ENCODE peak calls at places on chromosomes 11 and 22, in nine cellular contexts. One of them, this sample, is unnamed.

GRCh38 chr11:123197711-123198110 is 2.7 kb upstream of the CLMP start:
- DNase-seq in activated T-helper 9 cell treated with anti-CD3 and anti-CD28 coated beads, Interleukin-2, amount 50 U/mL, for 16 hours: no peak
- DNase-seq in lung microvascular endothelial cell: no peak
- DNase-seq in iris pigment epithelial cell: peak; percentile 94
- DNase-seq in activated CD8-positive, alpha-beta memory T cell treated with anti-CD3 and anti-CD28 coated beads for 1 hour: no peak
- DNase-seq in HEK293T: no peak
- DNase-seq in endodermal cell: no peak
- DNase-seq in stimulated activated CD4-positive, alpha-beta T cell treated with anti-CD3 and anti-CD28 coated beads, TNF-alpha, amount 100 ng/mL, for 24 hours: no peak
- DNase-seq in HT1080: peak; percentile 83
- DNase-seq in this sample: peak; percentile 75

GRCh38 chr22:25745341-25746011 is 3.5 kb downstream of the MYO18B start:
- DNase-seq in lung microvascular endothelial cell: no peak
- DNase-seq in HT1080: peak; percentile 33
- DNase-seq in stimulated activated CD4-positive, alpha-beta T cell treated with anti-CD3 and anti-CD28 coated beads, TNF-alpha, amount 100 ng/mL, for 24 hours: no peak
- DNase-seq in activated CD8-positive, alpha-beta memory T cell treated with anti-CD3 and anti-CD28 coated beads for 1 hour: no peak
- DNase-seq in iris pigment epithelial cell: peak; percentile 78
- DNase-seq in endodermal cell: no peak
- DNase-seq in HEK293T: no peak
- DNase-seq in activated T-helper 9 cell treated with anti-CD3 and anti-CD28 coated beads, Interleukin-2, amount 50 U/mL, for 16 hours: no peak
- DNase-seq in this sample: no peak

GRCh38 chr22:46042786-46043185 is 65.8 kb upstream of the WNT7B start:
- DNase-seq in stimulated activated CD4-positive, alpha-beta T cell treated with anti-CD3 and anti-CD28 coated beads, TNF-alpha, amount 100 ng/mL, for 24 hours: no peak
- DNase-seq in HT1080: no peak
- DNase-seq in endodermal cell: peak; percentile 33
- DNase-seq in HEK293T: no peak
- DNase-seq in activated CD8-positive, alpha-beta memory T cell treated with anti-CD3 and anti-CD28 coated beads for 1 hour: no peak
- DNase-seq in lung microvascular endothelial cell: no peak
- DNase-seq in iris pigment epithelial cell: no peak
- DNase-seq in activated T-helper 9 cell treated with anti-CD3 and anti-CD28 coated beads, Interleukin-2, amount 50 U/mL, for 16 hours: no peak
- DNase-seq in this sample: no peak

GRCh38 chr11:76250520-76251222 is 44.4 kb upstream of the WNT11 start:
- DNase-seq in activated CD8-positive, alpha-beta memory T cell treated with anti-CD3 and anti-CD28 coated beads for 1 hour: no peak
- DNase-seq in HT1080: no peak
- DNase-seq in HEK293T: no peak
- DNase-seq in lung microvascular endothelial cell: no peak
- DNase-seq in iris pigment epithelial cell: no peak
- DNase-seq in stimulated activated CD4-positive, alpha-beta T cell treated with anti-CD3 and anti-CD28 coated beads, TNF-alpha, amount 100 ng/mL, for 24 hours: no peak
- DNase-seq in activated T-helper 9 cell treated with anti-CD3 and anti-CD28 coated beads, Interleukin-2, amount 50 U/mL, for 16 hours: no peak
- DNase-seq in endodermal cell: peak; percentile 65
- DNase-seq in this sample: no peak

GRCh38 chr11:128653828-128654231 is 40.0 kb upstream of the FLI1 start:
- DNase-seq in iris pigment epithelial cell: peak; percentile 47
- DNase-seq in stimulated activated CD4-positive, alpha-beta T cell treated with anti-CD3 and anti-CD28 coated beads, TNF-alpha, amount 100 ng/mL, for 24 hours: no peak
- DNase-seq in endodermal cell: peak; percentile 86
- DNase-seq in activated T-helper 9 cell treated with anti-CD3 and anti-CD28 coated beads, Interleukin-2, amount 50 U/mL, for 16 hours: no peak
- DNase-seq in HT1080: peak; percentile 40
- DNase-seq in lung microvascular endothelial cell: peak; percentile 36
- DNase-seq in HEK293T: no peak
- DNase-seq in activated CD8-positive, alpha-beta memory T cell treated with anti-CD3 and anti-CD28 coated beads for 1 hour: no peak
- DNase-seq in this sample: peak; percentile 72

GRCh38 chr22:45149671-45150070 is 14.1 kb upstream of the NUP50 start:
- DNase-seq in HT1080: no peak
- DNase-seq in lung microvascular endothelial cell: no peak
- DNase-seq in iris pigment epithelial cell: peak; percentile 81
- DNase-seq in activated CD8-positive, alpha-beta memory T cell treated with anti-CD3 and anti-CD28 coated beads for 1 hour: no peak
- DNase-seq in HEK293T: no peak
- DNase-seq in activated T-helper 9 cell treated with anti-CD3 and anti-CD28 coated beads, Interleukin-2, amount 50 U/mL, for 16 hours: no peak
- DNase-seq in endodermal cell: no peak
- DNase-seq in stimulated activated CD4-positive, alpha-beta T cell treated with anti-CD3 and anti-CD28 coated beads, TNF-alpha, amount 100 ng/mL, for 24 hours: no peak
- DNase-seq in this sample: no peak

GRCh38 chr11:46363455-46363920 is 16.2 kb downstream of the DGKZ start:
- DNase-seq in activated CD8-positive, alpha-beta memory T cell treated with anti-CD3 and anti-CD28 coated beads for 1 hour: no peak
- DNase-seq in HEK293T: no peak
- DNase-seq in endodermal cell: no peak
- DNase-seq in iris pigment epithelial cell: no peak
- DNase-seq in stimulated activated CD4-positive, alpha-beta T cell treated with anti-CD3 and anti-CD28 coated beads, TNF-alpha, amount 100 ng/mL, for 24 hours: no peak
- DNase-seq in activated T-helper 9 cell treated with anti-CD3 and anti-CD28 coated beads, Interleukin-2, amount 50 U/mL, for 16 hours: no peak
- DNase-seq in lung microvascular endothelial cell: peak; percentile 96
- DNase-seq in HT1080: peak; percentile 96
- DNase-seq in this sample: peak; percentile 93

GRCh38 chr22:43919106-43919965 is 4.3 kb upstream of the PNPLA3 start:
- DNase-seq in HEK293T: no peak
- DNase-seq in activated T-helper 9 cell treated with anti-CD3 and anti-CD28 coated beads, Interleukin-2, amount 50 U/mL, for 16 hours: no peak
- DNase-seq in HT1080: no peak
- DNase-seq in endodermal cell: no peak
- DNase-seq in activated CD8-positive, alpha-beta memory T cell treated with anti-CD3 and anti-CD28 coated beads for 1 hour: no peak
- DNase-seq in iris pigment epithelial cell: peak; percentile 70
- DNase-seq in stimulated activated CD4-positive, alpha-beta T cell treated with anti-CD3 and anti-CD28 coated beads, TNF-alpha, amount 100 ng/mL, for 24 hours: no peak
- DNase-seq in lung microvascular endothelial cell: no peak
- DNase-seq in this sample: no peak

GRCh38 chr22:16966251-16966650 is 41.8 kb downstream of the GAB4 start:
- DNase-seq in HEK293T: no peak
- DNase-seq in iris pigment epithelial cell: no peak
- DNase-seq in activated T-helper 9 cell treated with anti-CD3 and anti-CD28 coated beads, Interleukin-2, amount 50 U/mL, for 16 hours: no peak
- DNase-seq in stimulated activated CD4-positive, alpha-beta T cell treated with anti-CD3 and anti-CD28 coated beads, TNF-alpha, amount 100 ng/mL, for 24 hours: no peak
- DNase-seq in endodermal cell: no peak
- DNase-seq in lung microvascular endothelial cell: no peak
- DNase-seq in HT1080: no peak
- DNase-seq in activated CD8-positive, alpha-beta memory T cell treated with anti-CD3 and anti-CD28 coated beads for 1 hour: no peak
- DNase-seq in this sample: no peak

GRCh38 chr11:88535916-88536547 is 198.5 kb upstream of the CTSC start:
- DNase-seq in lung microvascular endothelial cell: peak; percentile 62
- DNase-seq in stimulated activated CD4-positive, alpha-beta T cell treated with anti-CD3 and anti-CD28 coated beads, TNF-alpha, amount 100 ng/mL, for 24 hours: no peak
- DNase-seq in endodermal cell: no peak
- DNase-seq in activated T-helper 9 cell treated with anti-CD3 and anti-CD28 coated beads, Interleukin-2, amount 50 U/mL, for 16 hours: no peak
- DNase-seq in activated CD8-positive, alpha-beta memory T cell treated with anti-CD3 and anti-CD28 coated beads for 1 hour: no peak
- DNase-seq in HEK293T: no peak
- DNase-seq in iris pigment epithelial cell: peak; percentile 95
- DNase-seq in HT1080: peak; percentile 92
- DNase-seq in this sample: no peak

GRCh38 chr11:75602916-75603315 is 40.9 kb downstream of the SERPINH1 start:
- DNase-seq in HEK293T: no peak
- DNase-seq in stimulated activated CD4-positive, alpha-beta T cell treated with anti-CD3 and anti-CD28 coated beads, TNF-alpha, amount 100 ng/mL, for 24 hours: no peak
- DNase-seq in HT1080: peak; percentile 68
- DNase-seq in lung microvascular endothelial cell: peak; percentile 27
- DNase-seq in activated T-helper 9 cell treated with anti-CD3 and anti-CD28 coated beads, Interleukin-2, amount 50 U/mL, for 16 hours: no peak
- DNase-seq in activated CD8-positive, alpha-beta memory T cell treated with anti-CD3 and anti-CD28 coated beads for 1 hour: no peak
- DNase-seq in iris pigment epithelial cell: peak; percentile 67
- DNase-seq in endodermal cell: no peak
- DNase-seq in this sample: no peak

GRCh38 chr11:69943066-69943465 is 123.8 kb upstream of the FGF3 start:
- DNase-seq in HT1080: peak; percentile 18
- DNase-seq in iris pigment epithelial cell: no peak
- DNase-seq in HEK293T: no peak
- DNase-seq in endodermal cell: peak; percentile 79
- DNase-seq in activated T-helper 9 cell treated with anti-CD3 and anti-CD28 coated beads, Interleukin-2, amount 50 U/mL, for 16 hours: no peak
- DNase-seq in lung microvascular endothelial cell: no peak
- DNase-seq in stimulated activated CD4-positive, alpha-beta T cell treated with anti-CD3 and anti-CD28 coated beads, TNF-alpha, amount 100 ng/mL, for 24 hours: no peak
- DNase-seq in activated CD8-positive, alpha-beta memory T cell treated with anti-CD3 and anti-CD28 coated beads for 1 hour: no peak
- DNase-seq in this sample: peak; percentile 49

GRCh38 chr11:69471329-69472052 is 10.0 kb upstream of the LINC01488 start:
- DNase-seq in endodermal cell: peak; percentile 67
- DNase-seq in HT1080: no peak
- DNase-seq in stimulated activated CD4-positive, alpha-beta T cell treated with anti-CD3 and anti-CD28 coated beads, TNF-alpha, amount 100 ng/mL, for 24 hours: no peak
- DNase-seq in activated CD8-positive, alpha-beta memory T cell treated with anti-CD3 and anti-CD28 coated beads for 1 hour: no peak
- DNase-seq in lung microvascular endothelial cell: peak; percentile 35
- DNase-seq in activated T-helper 9 cell treated with anti-CD3 and anti-CD28 coated beads, Interleukin-2, amount 50 U/mL, for 16 hours: no peak
- DNase-seq in iris pigment epithelial cell: peak; percentile 49
- DNase-seq in HEK293T: no peak
- DNase-seq in this sample: no peak

GRCh38 chr11:120009938-120010337 is 128.0 kb downstream of the TRIM29 start:
- DNase-seq in lung microvascular endothelial cell: no peak
- DNase-seq in iris pigment epithelial cell: no peak
- DNase-seq in HEK293T: no peak
- DNase-seq in endodermal cell: no peak
- DNase-seq in stimulated activated CD4-positive, alpha-beta T cell treated with anti-CD3 and anti-CD28 coated beads, TNF-alpha, amount 100 ng/mL, for 24 hours: no peak
- DNase-seq in activated T-helper 9 cell treated with anti-CD3 and anti-CD28 coated beads, Interleukin-2, amount 50 U/mL, for 16 hours: no peak
- DNase-seq in HT1080: no peak
- DNase-seq in activated CD8-positive, alpha-beta memory T cell treated with anti-CD3 and anti-CD28 coated beads for 1 hour: no peak
- DNase-seq in this sample: no peak

GRCh38 chr11:91067666-91068065 is 844.8 kb upstream of the CHORDC1 start:
- DNase-seq in iris pigment epithelial cell: no peak
- DNase-seq in lung microvascular endothelial cell: no peak
- DNase-seq in endodermal cell: no peak
- DNase-seq in activated T-helper 9 cell treated with anti-CD3 and anti-CD28 coated beads, Interleukin-2, amount 50 U/mL, for 16 hours: no peak
- DNase-seq in activated CD8-positive, alpha-beta memory T cell treated with anti-CD3 and anti-CD28 coated beads for 1 hour: no peak
- DNase-seq in HEK293T: no peak
- DNase-seq in HT1080: no peak
- DNase-seq in stimulated activated CD4-positive, alpha-beta T cell treated with anti-CD3 and anti-CD28 coated beads, TNF-alpha, amount 100 ng/mL, for 24 hours: no peak
- DNase-seq in this sample: no peak

GRCh38 chr22:32361257-32361656 is 3.6 kb downstream of the RFPL3 start:
- DNase-seq in HT1080: no peak
- DNase-seq in endodermal cell: no peak
- DNase-seq in lung microvascular endothelial cell: no peak
- DNase-seq in activated CD8-positive, alpha-beta memory T cell treated with anti-CD3 and anti-CD28 coated beads for 1 hour: no peak
- DNase-seq in iris pigment epithelial cell: no peak
- DNase-seq in activated T-helper 9 cell treated with anti-CD3 and anti-CD28 coated beads, Interleukin-2, amount 50 U/mL, for 16 hours: no peak
- DNase-seq in HEK293T: no peak
- DNase-seq in stimulated activated CD4-positive, alpha-beta T cell treated with anti-CD3 and anti-CD28 coated beads, TNF-alpha, amount 100 ng/mL, for 24 hours: no peak
- DNase-seq in this sample: no peak

GRCh38 chr11:10460611-10461275 is 5.7 kb downstream of the AMPD3 start:
- DNase-seq in iris pigment epithelial cell: no peak
- DNase-seq in lung microvascular endothelial cell: no peak
- DNase-seq in HEK293T: no peak
- DNase-seq in stimulated activated CD4-positive, alpha-beta T cell treated with anti-CD3 and anti-CD28 coated beads, TNF-alpha, amount 100 ng/mL, for 24 hours: no peak
- DNase-seq in activated CD8-positive, alpha-beta memory T cell treated with anti-CD3 and anti-CD28 coated beads for 1 hour: no peak
- DNase-seq in activated T-helper 9 cell treated with anti-CD3 and anti-CD28 coated beads, Interleukin-2, amount 50 U/mL, for 16 hours: no peak
- DNase-seq in endodermal cell: peak; percentile 11
- DNase-seq in HT1080: no peak
- DNase-seq in this sample: no peak

GRCh38 chr11:119493712-119494111 is 70.7 kb upstream of the THY1 start:
- DNase-seq in HT1080: no peak
- DNase-seq in lung microvascular endothelial cell: peak; percentile 11
- DNase-seq in stimulated activated CD4-positive, alpha-beta T cell treated with anti-CD3 and anti-CD28 coated beads, TNF-alpha, amount 100 ng/mL, for 24 hours: no peak
- DNase-seq in iris pigment epithelial cell: peak; percentile 33
- DNase-seq in activated CD8-positive, alpha-beta memory T cell treated with anti-CD3 and anti-CD28 coated beads for 1 hour: no peak
- DNase-seq in HEK293T: no peak
- DNase-seq in endodermal cell: peak; percentile 97
- DNase-seq in activated T-helper 9 cell treated with anti-CD3 and anti-CD28 coated beads, Interleukin-2, amount 50 U/mL, for 16 hours: no peak
- DNase-seq in this sample: no peak

GRCh38 chr11:3154001-3154599 is 11.0 kb downstream of the OSBPL5 start:
- DNase-seq in HEK293T: no peak
- DNase-seq in HT1080: no peak
- DNase-seq in activated T-helper 9 cell treated with anti-CD3 and anti-CD28 coated beads, Interleukin-2, amount 50 U/mL, for 16 hours: no peak
- DNase-seq in endodermal cell: no peak
- DNase-seq in iris pigment epithelial cell: no peak
- DNase-seq in lung microvascular endothelial cell: no peak
- DNase-seq in activated CD8-positive, alpha-beta memory T cell treated with anti-CD3 and anti-CD28 coated beads for 1 hour: no peak
- DNase-seq in stimulated activated CD4-positive, alpha-beta T cell treated with anti-CD3 and anti-CD28 coated beads, TNF-alpha, amount 100 ng/mL, for 24 hours: no peak
- DNase-seq in this sample: no peak

GRCh38 chr11:32333335-32333991 is 101.9 kb downstream of the WT1 start:
- DNase-seq in lung microvascular endothelial cell: peak; percentile 11
- DNase-seq in HEK293T: no peak
- DNase-seq in iris pigment epithelial cell: peak; percentile 65
- DNase-seq in activated T-helper 9 cell treated with anti-CD3 and anti-CD28 coated beads, Interleukin-2, amount 50 U/mL, for 16 hours: no peak
- DNase-seq in endodermal cell: peak; percentile 91
- DNase-seq in stimulated activated CD4-positive, alpha-beta T cell treated with anti-CD3 and anti-CD28 coated beads, TNF-alpha, amount 100 ng/mL, for 24 hours: no peak
- DNase-seq in activated CD8-positive, alpha-beta memory T cell treated with anti-CD3 and anti-CD28 coated beads for 1 hour: no peak
- DNase-seq in HT1080: no peak
- DNase-seq in this sample: no peak

GRCh38 chr11:133782116-133782725 is 63.1 kb downstream of the SPATA19 start:
- DNase-seq in stimulated activated CD4-positive, alpha-beta T cell treated with anti-CD3 and anti-CD28 coated beads, TNF-alpha, amount 100 ng/mL, for 24 hours: no peak
- DNase-seq in HT1080: no peak
- DNase-seq in activated CD8-positive, alpha-beta memory T cell treated with anti-CD3 and anti-CD28 coated beads for 1 hour: no peak
- DNase-seq in endodermal cell: no peak
- DNase-seq in HEK293T: no peak
- DNase-seq in iris pigment epithelial cell: no peak
- DNase-seq in activated T-helper 9 cell treated with anti-CD3 and anti-CD28 coated beads, Interleukin-2, amount 50 U/mL, for 16 hours: no peak
- DNase-seq in lung microvascular endothelial cell: no peak
- DNase-seq in this sample: no peak

GRCh38 chr11:680476-680875 is 14.5 kb downstream of the DEAF1 start:
- DNase-seq in HT1080: no peak
- DNase-seq in activated T-helper 9 cell treated with anti-CD3 and anti-CD28 coated beads, Interleukin-2, amount 50 U/mL, for 16 hours: no peak
- DNase-seq in activated CD8-positive, alpha-beta memory T cell treated with anti-CD3 and anti-CD28 coated beads for 1 hour: no peak
- DNase-seq in endodermal cell: no peak
- DNase-seq in stimulated activated CD4-positive, alpha-beta T cell treated with anti-CD3 and anti-CD28 coated beads, TNF-alpha, amount 100 ng/mL, for 24 hours: no peak
- DNase-seq in iris pigment epithelial cell: no peak
- DNase-seq in HEK293T: no peak
- DNase-seq in lung microvascular endothelial cell: peak; percentile 32
- DNase-seq in this sample: no peak

GRCh38 chr11:67398661-67399563 is 2.7 kb downstream of the PPP1CA start:
- DNase-seq in stimulated activated CD4-positive, alpha-beta T cell treated with anti-CD3 and anti-CD28 coated beads, TNF-alpha, amount 100 ng/mL, for 24 hours: no peak
- DNase-seq in endodermal cell: no peak
- DNase-seq in iris pigment epithelial cell: no peak
- DNase-seq in HT1080: no peak
- DNase-seq in lung microvascular endothelial cell: no peak
- DNase-seq in activated T-helper 9 cell treated with anti-CD3 and anti-CD28 coated beads, Interleukin-2, amount 50 U/mL, for 16 hours: no peak
- DNase-seq in HEK293T: no peak
- DNase-seq in activated CD8-positive, alpha-beta memory T cell treated with anti-CD3 and anti-CD28 coated beads for 1 hour: no peak
- DNase-seq in this sample: no peak